ENCODE peak calls at places on chromosome 4, in ten cellular contexts. F, U, B, E, V, Z, G, H, Y and T are unnamed samples.

GRCh38 chr4:33696066-33696465 is 2548.2 kb downstream of the ARAP2 start:
- DNase-seq in F (no peak), U (no peak), B (no peak), E (peak), V (no peak), Z (peak), G (no peak), H (no peak), Y (no peak), T (no peak)

GRCh38 chr4:1055721-1056590 is 44.5 kb downstream of the FGFRL1 start:
- DNase-seq in F (no peak), U (peak), B (no peak), E (peak), V (no peak), Z (peak), G (peak), H (peak), Y (peak), T (no peak)

GRCh38 chr4:184476660-184477059 is 2.3 kb upstream of the IRF2 start:
- DNase-seq in F (no peak), U (no peak), B (no peak), E (no peak), V (no peak), Z (no peak), G (no peak), H (no peak), Y (no peak), T (no peak)

GRCh38 chr4:152181150-152181549 is 354.7 kb downstream of the FBXW7 start:
- DNase-seq in F (no peak), U (no peak), B (no peak), E (no peak), V (no peak), Z (no peak), G (no peak), H (no peak), Y (no peak), T (no peak)

GRCh38 chr4:13705521-13706035 is 78.1 kb upstream of the BOD1L1 start:
- DNase-seq in F (peak), U (no peak), B (no peak), E (no peak), V (no peak), Z (peak), G (no peak), H (peak), Y (peak), T (no peak)

GRCh38 chr4:11480683-11481082 is 52.0 kb upstream of the HS3ST1 start:
- DNase-seq in F (no peak), U (peak), B (no peak), E (no peak), V (no peak), Z (no peak), G (no peak), H (no peak), Y (no peak), T (no peak)

GRCh38 chr4:147737623-147738022 is 5.7 kb downstream of the ARHGAP10 start:
- DNase-seq in F (no peak), U (no peak), B (no peak), E (no peak), V (no peak), Z (no peak), G (no peak), H (no peak), Y (peak), T (no peak)

GRCh38 chr4:54446556-54446955 is 211.2 kb upstream of the KIT start:
- DNase-seq in F (no peak), U (no peak), B (no peak), E (no peak), V (no peak), Z (no peak), G (no peak), H (no peak), Y (no peak), T (no peak)

GRCh38 chr4:104901438-104901837 is 245.2 kb upstream of the TET2 start:
- DNase-seq in F (no peak), U (no peak), B (no peak), E (no peak), V (no peak), Z (no peak), G (peak), H (no peak), Y (peak), T (no peak)

GRCh38 chr4:118249890-118250289 is 102.9 kb downstream of the PRSS12 start:
- DNase-seq in F (no peak), U (no peak), B (no peak), E (no peak), V (no peak), Z (no peak), G (no peak), H (no peak), Y (no peak), T (no peak)

GRCh38 chr4:142402156-142402555 is 443.9 kb downstream of the INPP4B start:
- DNase-seq in F (no peak), U (no peak), B (no peak), E (peak), V (no peak), Z (peak), G (no peak), H (no peak), Y (no peak), T (no peak)

GRCh38 chr4:13994016-13994415 is 366.5 kb upstream of the BOD1L1 start:
- DNase-seq in F (no peak), U (no peak), B (no peak), E (no peak), V (no peak), Z (no peak), G (no peak), H (no peak), Y (no peak), T (no peak)

GRCh38 chr4:118857760-118858159 is 21.8 kb upstream of the SEC24D start:
- DNase-seq in F (no peak), U (peak), B (no peak), E (no peak), V (no peak), Z (no peak), G (no peak), H (no peak), Y (no peak), T (no peak)

GRCh38 chr4:88705805-88706518 is 8.3 kb upstream of the NAP1L5 start:
- DNase-seq in F (no peak), U (peak), B (no peak), E (peak), V (no peak), Z (peak), G (no peak), H (no peak), Y (no peak), T (no peak)

GRCh38 chr4:182855877-182856276 is 61.3 kb downstream of the DCTD start:
- DNase-seq in F (no peak), U (no peak), B (no peak), E (no peak), V (no peak), Z (no peak), G (no peak), H (no peak), Y (no peak), T (no peak)

GRCh38 chr4:29726938-29727337 is 993.2 kb upstream of the PCDH7 start:
- DNase-seq in F (no peak), U (no peak), B (no peak), E (no peak), V (no peak), Z (no peak), G (no peak), H (no peak), Y (no peak), T (no peak)

GRCh38 chr4:5711479-5712184 is 631 bp downstream of the EVC start:
- DNase-seq in F (peak), U (peak), B (peak), E (peak), V (no peak), Z (peak), G (peak), H (peak), Y (peak), T (no peak)

GRCh38 chr4:8762951-8763735 is 108.5 kb downstream of the HMX1 start:
- DNase-seq in F (no peak), U (no peak), B (no peak), E (no peak), V (no peak), Z (no peak), G (no peak), H (peak), Y (no peak), T (no peak)

GRCh38 chr4:77432702-77433101 is 172.9 kb upstream of the CXCL13 start:
- DNase-seq in F (no peak), U (no peak), B (no peak), E (no peak), V (no peak), Z (no peak), G (no peak), H (no peak), Y (peak), T (no peak)

GRCh38 chr4:15327311-15328298 is 100.2 kb upstream of the C1QTNF7 start:
- DNase-seq in F (no peak), U (peak), B (no peak), E (peak), V (peak), Z (peak), G (no peak), H (no peak), Y (no peak), T (peak)

GRCh38 chr4:188781655-188782054 is 642.4 kb downstream of the TRIML1 start:
- DNase-seq in F (no peak), U (peak), B (peak), E (peak), V (no peak), Z (peak), G (no peak), H (no peak), Y (peak), T (no peak)

GRCh38 chr4:110193822-110194761 is 4.3 kb downstream of the ELOVL6 start:
- DNase-seq in F (peak), U (peak), B (peak), E (peak), V (peak), Z (peak), G (peak), H (peak), Y (peak), T (peak)

GRCh38 chr4:31788676-31789075 is 1068.5 kb downstream of the PCDH7 start:
- DNase-seq in F (no peak), U (no peak), B (no peak), E (no peak), V (no peak), Z (no peak), G (no peak), H (no peak), Y (peak), T (no peak)

GRCh38 chr4:75976177-75976576 is 14.6 kb downstream of the SDAD1 start:
- DNase-seq in F (no peak), U (no peak), B (no peak), E (no peak), V (no peak), Z (no peak), G (no peak), H (no peak), Y (no peak), T (no peak)

GRCh38 chr4:14289708-14290107 is 662.2 kb upstream of the BOD1L1 start:
- DNase-seq in F (no peak), U (no peak), B (no peak), E (peak), V (no peak), Z (no peak), G (no peak), H (no peak), Y (no peak), T (no peak)

GRCh38 chr4:113256946-113257345 is 207.5 kb downstream of the ANK2 start:
- DNase-seq in F (no peak), U (peak), B (no peak), E (peak), V (peak), Z (peak), G (no peak), H (no peak), Y (no peak), T (peak)

GRCh38 chr4:148053298-148054003 is 321.6 kb downstream of the ARHGAP10 start:
- DNase-seq in F (peak), U (peak), B (no peak), E (no peak), V (no peak), Z (no peak), G (no peak), H (no peak), Y (no peak), T (no peak)

GRCh38 chr4:10115657-10116624 is 658 bp downstream of the WDR1 start:
- DNase-seq in F (no peak), U (no peak), B (peak), E (no peak), V (no peak), Z (peak), G (peak), H (peak), Y (peak), T (no peak)

GRCh38 chr4:40321671-40322131 is 13.4 kb upstream of the CHRNA9 start:
- DNase-seq in F (no peak), U (peak), B (no peak), E (peak), V (peak), Z (peak), G (no peak), H (no peak), Y (no peak), T (peak)

GRCh38 chr4:2712261-2712842 is 43.8 kb downstream of the TNIP2 start:
- DNase-seq in F (no peak), U (no peak), B (no peak), E (peak), V (no peak), Z (peak), G (no peak), H (no peak), Y (peak), T (no peak)

GRCh38 chr4:159097785-159098184 is 5.1 kb upstream of the RAPGEF2 start:
- DNase-seq in F (no peak), U (no peak), B (no peak), E (no peak), V (no peak), Z (no peak), G (no peak), H (no peak), Y (peak), T (no peak)

GRCh38 chr4:3418029-3418762 is 23.6 kb upstream of the HGFAC start:
- DNase-seq in F (peak), U (no peak), B (no peak), E (no peak), V (no peak), Z (no peak), G (no peak), H (peak), Y (peak), T (no peak)

GRCh38 chr4:76155979-76156378 is 7.8 kb upstream of the NUP54 start:
- DNase-seq in F (no peak), U (no peak), B (no peak), E (no peak), V (no peak), Z (no peak), G (no peak), H (no peak), Y (no peak), T (no peak)

GRCh38 chr4:6548201-6548881 is 26.6 kb upstream of the MAN2B2 start:
- DNase-seq in F (peak), U (peak), B (peak), E (peak), V (no peak), Z (peak), G (no peak), H (no peak), Y (peak), T (no peak)

GRCh38 chr4:85543832-85544231 is 68.9 kb downstream of the ARHGAP24 start:
- DNase-seq in F (no peak), U (peak), B (no peak), E (peak), V (no peak), Z (peak), G (no peak), H (no peak), Y (peak), T (no peak)

GRCh38 chr4:85544751-85545150 is 69.8 kb downstream of the ARHGAP24 start:
- DNase-seq in F (no peak), U (no peak), B (no peak), E (no peak), V (no peak), Z (no peak), G (no peak), H (no peak), Y (no peak), T (no peak)

GRCh38 chr4:85548841-85549240 is 73.9 kb downstream of the ARHGAP24 start:
- DNase-seq in F (no peak), U (no peak), B (no peak), E (peak), V (no peak), Z (peak), G (no peak), H (no peak), Y (no peak), T (no peak)

GRCh38 chr4:85548116-85548515 is 73.2 kb downstream of the ARHGAP24 start:
- DNase-seq in F (no peak), U (no peak), B (no peak), E (peak), V (no peak), Z (peak), G (no peak), H (no peak), Y (no peak), T (no peak)
- TF ChIP-seq CTCF in F (no peak), U (no peak), B (peak), E (no peak), V (no peak), Z (no peak), G (no peak), H (no peak), Y (no peak), T (no peak)

DNA sequence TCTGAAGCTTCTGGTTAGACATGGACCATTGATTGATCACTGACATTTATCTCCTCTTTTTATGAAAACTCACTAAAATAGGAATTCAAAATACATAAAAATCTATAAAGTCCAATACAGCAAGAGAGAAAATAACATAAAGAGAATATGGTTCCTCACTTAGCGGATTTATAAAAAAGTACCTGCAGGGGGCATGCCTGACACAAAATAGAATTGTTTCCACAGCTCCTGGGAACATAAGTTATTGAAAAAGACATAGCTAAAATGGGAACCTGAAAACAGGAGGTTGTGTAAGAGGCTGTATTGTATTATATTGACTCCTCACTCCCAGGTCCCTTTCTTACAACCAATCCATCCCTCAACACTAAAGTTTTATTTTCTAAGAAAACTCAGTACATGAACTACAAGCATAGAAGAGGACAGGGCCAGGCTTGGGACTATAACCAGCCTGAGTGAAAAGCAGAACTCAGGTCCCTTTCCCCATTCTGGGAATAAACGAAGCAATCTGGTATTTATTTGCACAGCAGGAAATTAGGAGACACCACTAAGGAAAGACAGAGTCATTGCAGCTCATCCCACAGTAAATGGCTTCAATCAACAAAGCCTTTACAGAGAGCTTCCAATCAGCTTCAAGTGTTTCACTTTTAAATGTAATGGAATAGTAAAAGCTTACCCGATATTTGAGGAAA is 121.1 kb upstream of the NDST4 start:
- DNase-seq in F (no peak), U (no peak), B (no peak), E (peak), V (no peak), Z (peak), G (no peak), H (no peak), Y (peak), T (no peak)
- TF ChIP-seq CTCF in F (no peak), U (no peak), B (peak), E (peak), V (no peak), Z (no peak), G (peak), H (peak), Y (peak), T (no peak)

GRCh38 chr4:125317526-125317880 is 2.7 kb downstream of the FAT4 start:
- DNase-seq in F (peak), U (peak), B (peak), E (peak), V (no peak), Z (peak), G (no peak), H (no peak), Y (peak), T (no peak)

GRCh38 chr4:125316391-125316780 is 1.6 kb downstream of the FAT4 start:
- DNase-seq in F (peak), U (no peak), B (peak), E (no peak), V (no peak), Z (no peak), G (peak), H (peak), Y (peak), T (no peak)

GRCh38 chr4:125315571-125316390 is 1.0 kb downstream of the FAT4 start:
- DNase-seq in F (peak), U (peak), B (peak), E (peak), V (no peak), Z (peak), G (peak), H (peak), Y (peak), T (no peak)

GRCh38 chr4:125314676-125315570 is at the start of gene FAT4:
- DNase-seq in F (peak), U (peak), B (peak), E (peak), V (peak), Z (peak), G (peak), H (peak), Y (peak), T (peak)

DNA sequence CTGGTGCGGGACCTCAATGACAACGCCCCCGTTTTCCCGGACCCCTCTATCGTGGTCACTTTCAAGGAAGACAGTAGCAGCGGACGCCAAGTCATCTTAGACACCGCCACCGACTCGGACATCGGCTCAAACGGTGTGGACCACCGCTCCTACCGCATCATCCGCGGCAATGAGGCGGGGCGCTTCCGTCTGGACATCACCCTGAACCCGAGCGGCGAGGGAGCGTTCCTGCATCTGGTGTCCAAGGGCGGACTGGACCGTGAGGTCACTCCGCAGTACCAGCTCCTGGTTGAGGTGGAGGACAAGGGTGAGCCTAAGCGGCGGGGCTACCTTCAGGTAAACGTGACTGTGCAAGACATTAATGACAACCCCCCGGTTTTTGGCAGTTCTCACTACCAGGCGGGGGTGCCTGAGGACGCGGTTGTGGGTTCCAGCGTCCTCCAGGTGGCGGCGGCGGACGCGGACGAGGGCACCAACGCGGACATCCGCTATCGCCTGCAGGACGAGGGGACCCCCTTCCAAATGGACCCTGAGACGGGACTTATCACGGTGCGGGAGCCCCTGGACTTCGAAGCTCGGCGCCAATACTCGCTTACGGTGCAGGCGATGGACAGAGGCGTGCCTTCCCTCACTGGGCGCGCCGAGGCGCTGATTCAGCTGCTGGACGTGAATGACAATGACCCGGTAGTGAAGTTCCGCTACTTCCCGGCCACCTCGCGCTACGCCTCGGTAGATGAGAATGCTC is 2.2 kb downstream of the FAT4 start:
- DNase-seq in F (peak), U (peak), B (peak), E (peak), V (no peak), Z (peak), G (no peak), H (peak), Y (peak), T (no peak)
- TF ChIP-seq CTCF in F (no peak), U (peak), B (peak), E (peak), V (peak), Z (peak), G (no peak), H (no peak), Y (peak), T (peak)

DNA sequence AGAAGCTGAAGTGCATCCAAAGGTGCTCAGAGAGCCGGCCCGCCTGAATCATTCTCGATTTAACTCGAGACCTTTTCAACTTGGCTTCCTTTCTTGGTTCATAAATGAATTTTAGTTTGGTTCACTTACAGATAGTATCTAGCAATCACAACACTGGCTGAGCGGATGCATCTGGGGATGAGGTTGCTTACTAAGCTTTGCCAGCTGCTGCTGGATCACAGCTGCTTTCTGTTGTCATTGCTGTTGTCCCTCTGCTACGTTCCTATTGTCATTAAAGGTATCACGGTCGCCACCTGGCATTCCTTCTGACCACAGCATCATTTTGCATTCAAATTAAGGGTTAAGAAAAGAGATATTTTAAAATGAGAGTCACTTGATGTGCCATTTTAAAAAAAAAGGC is 115.5 kb downstream of the NFKB1 start:
- DNase-seq in F (no peak), U (no peak), B (no peak), E (no peak), V (no peak), Z (no peak), G (no peak), H (no peak), Y (peak), T (no peak)
- TF ChIP-seq CTCF in F (no peak), U (no peak), B (no peak), E (no peak), V (no peak), Z (no peak), G (no peak), H (no peak), Y (no peak), T (no peak)

GRCh38 chr4:94373752-94374151 is 31.1 kb upstream of the HPGDS start:
- DNase-seq in F (no peak), U (no peak), B (no peak), E (no peak), V (no peak), Z (no peak), G (no peak), H (no peak), Y (no peak), T (no peak)

GRCh38 chr4:94372579-94372978 is 29.9 kb upstream of the HPGDS start:
- DNase-seq in F (no peak), U (no peak), B (no peak), E (no peak), V (no peak), Z (no peak), G (no peak), H (no peak), Y (no peak), T (no peak)

GRCh38 chr4:94375364-94375763 is 32.7 kb upstream of the HPGDS start:
- DNase-seq in F (no peak), U (no peak), B (no peak), E (no peak), V (no peak), Z (no peak), G (no peak), H (no peak), Y (peak), T (no peak)
- TF ChIP-seq CTCF in F (peak), U (no peak), B (no peak), E (no peak), V (no peak), Z (no peak), G (no peak), H (no peak), Y (peak), T (no peak)